ENCODE peak calls at places on chromosomes 11 and 22, in eight cellular contexts. B is thyroid gland; N is A549; K is dorsolateral prefrontal cortex; T is breast epithelium; Q is neuronal stem cell; J is CD4-positive, alpha-beta T cell; A is PC-3. X is an unnamed sample.

GRCh38 chr11:6443269-6444003 is 2.6 kb upstream of the HPX start:
- DNase-seq in B (peak), N (peak), K (peak), T (peak), Q (peak), J (peak), A (peak), X (peak)

GRCh38 chr11:66113132-66113856 is 43.2 kb downstream of the PACS1 start:
- DNase-seq in B (no peak), N (peak), K (no peak), T (no peak), Q (no peak), J (no peak), A (peak), X (no peak)

GRCh38 chr11:56394381-56394780 is 18.1 kb upstream of the OR5AL1 start:
- DNase-seq in B (no peak), N (no peak), K (no peak), T (no peak), Q (no peak), J (no peak), A (no peak), X (no peak)

GRCh38 chr11:78192911-78193341 is 4.2 kb downstream of the USP35 start:
- DNase-seq in B (no peak), N (no peak), K (peak), T (no peak), Q (no peak), J (no peak), A (no peak), X (no peak)

GRCh38 chr11:73995731-73996130 is 13.1 kb upstream of the UCP2 start:
- DNase-seq in B (no peak), N (no peak), K (no peak), T (no peak), Q (no peak), J (no peak), A (no peak), X (no peak)

GRCh38 chr22:49903322-49904039 is 14.8 kb downstream of the ALG12 start:
- DNase-seq in B (no peak), N (no peak), K (peak), T (no peak), Q (no peak), J (no peak), A (no peak), X (no peak)

GRCh38 chr11:105718641-105719040 is 108.8 kb downstream of the GRIA4 start:
- DNase-seq in B (peak), N (no peak), K (no peak), T (no peak), Q (no peak), J (no peak), A (no peak), X (no peak)

GRCh38 chr22:38817196-38817595 is 23.3 kb upstream of the DNAL4 start:
- DNase-seq in B (no peak), N (no peak), K (no peak), T (no peak), Q (no peak), J (no peak), A (no peak), X (no peak)

GRCh38 chr22:29704528-29705285 is 15.1 kb upstream of the CABP7 start:
- DNase-seq in B (peak), N (no peak), K (peak), T (no peak), Q (no peak), J (no peak), A (peak), X (peak)

GRCh38 chr11:125192717-125193116 is 28.2 kb downstream of the PKNOX2 start:
- DNase-seq in B (no peak), N (no peak), K (no peak), T (no peak), Q (no peak), J (no peak), A (no peak), X (no peak)

GRCh38 chr11:46072172-46072964 is 48.9 kb downstream of the PHF21A start:
- DNase-seq in B (no peak), N (no peak), K (no peak), T (no peak), Q (no peak), J (no peak), A (no peak), X (no peak)
- H3K27ac ChIP-seq in B (peak), N (no peak), K (no peak), T (peak), Q (no peak), J (no peak), A (no peak), X (no peak)

GRCh38 chr11:120326845-120327281 is 1.8 kb downstream of the TLCD5 start:
- DNase-seq in B (no peak), N (no peak), K (no peak), T (no peak), Q (no peak), J (no peak), A (peak), X (no peak)

GRCh38 chr11:120324932-120325810 is at the start of gene TLCD5:
- DNase-seq in B (peak), N (peak), K (peak), T (no peak), Q (peak), J (no peak), A (peak), X (peak)

GRCh38 chr11:120329556-120329955 is 4.5 kb downstream of the TLCD5 start:
- DNase-seq in B (no peak), N (no peak), K (no peak), T (no peak), Q (no peak), J (no peak), A (no peak), X (no peak)

GRCh38 chr11:120327311-120327710 is 2.2 kb downstream of the TLCD5 start:
- DNase-seq in B (no peak), N (no peak), K (no peak), T (no peak), Q (no peak), J (no peak), A (no peak), X (no peak)

GRCh38 chr11:120326228-120326627 is 1.1 kb downstream of the TLCD5 start:
- DNase-seq in B (no peak), N (no peak), K (no peak), T (no peak), Q (no peak), J (no peak), A (no peak), X (no peak)
- H3K27ac ChIP-seq in B (peak), N (peak), K (peak), T (peak), Q (no peak), J (no peak), A (no peak), X (peak)

GRCh38 chr11:31802000-31802551 is 9.0 kb downstream of the PAX6 start:
- DNase-seq in B (no peak), N (no peak), K (no peak), T (no peak), Q (no peak), J (no peak), A (no peak), X (no peak)

GRCh38 chr11:31802990-31803812 is 7.9 kb downstream of the PAX6 start:
- DNase-seq in B (no peak), N (no peak), K (no peak), T (no peak), Q (no peak), J (no peak), A (no peak), X (no peak)

GRCh38 chr11:31801298-31801702 is 9.8 kb downstream of the PAX6 start:
- DNase-seq in B (no peak), N (no peak), K (no peak), T (no peak), Q (no peak), J (no peak), A (no peak), X (no peak)

GRCh38 chr11:31803813-31804438 is 7.2 kb downstream of the PAX6 start:
- DNase-seq in B (no peak), N (no peak), K (no peak), T (no peak), Q (no peak), J (no peak), A (no peak), X (no peak)

DNA sequence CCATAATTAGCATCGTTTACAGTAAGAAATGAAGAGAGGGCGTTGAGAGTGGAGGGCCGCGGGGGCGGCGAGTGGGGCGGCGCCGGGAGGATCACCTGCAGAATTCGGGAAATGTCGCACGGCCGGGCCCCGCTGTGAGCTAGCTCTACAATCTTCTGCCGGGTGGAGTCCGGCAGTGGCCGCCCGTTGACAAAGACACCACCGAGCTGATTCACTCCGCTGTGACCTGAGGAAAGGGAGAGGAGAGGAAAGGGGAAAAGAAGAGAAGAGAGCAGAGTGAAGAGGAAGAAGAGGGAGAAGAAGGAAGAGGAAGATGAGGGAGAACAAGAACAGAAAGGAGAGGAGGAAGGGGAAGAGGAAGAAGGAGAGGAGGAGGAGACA is 8.5 kb downstream of the PAX6 start:
- DNase-seq in B (no peak), N (no peak), K (no peak), T (no peak), Q (no peak), J (no peak), A (no peak), X (no peak)
- H3K27ac ChIP-seq in B (no peak), N (no peak), K (no peak), T (no peak), Q (no peak), J (no peak), A (no peak), X (no peak)

DNA sequence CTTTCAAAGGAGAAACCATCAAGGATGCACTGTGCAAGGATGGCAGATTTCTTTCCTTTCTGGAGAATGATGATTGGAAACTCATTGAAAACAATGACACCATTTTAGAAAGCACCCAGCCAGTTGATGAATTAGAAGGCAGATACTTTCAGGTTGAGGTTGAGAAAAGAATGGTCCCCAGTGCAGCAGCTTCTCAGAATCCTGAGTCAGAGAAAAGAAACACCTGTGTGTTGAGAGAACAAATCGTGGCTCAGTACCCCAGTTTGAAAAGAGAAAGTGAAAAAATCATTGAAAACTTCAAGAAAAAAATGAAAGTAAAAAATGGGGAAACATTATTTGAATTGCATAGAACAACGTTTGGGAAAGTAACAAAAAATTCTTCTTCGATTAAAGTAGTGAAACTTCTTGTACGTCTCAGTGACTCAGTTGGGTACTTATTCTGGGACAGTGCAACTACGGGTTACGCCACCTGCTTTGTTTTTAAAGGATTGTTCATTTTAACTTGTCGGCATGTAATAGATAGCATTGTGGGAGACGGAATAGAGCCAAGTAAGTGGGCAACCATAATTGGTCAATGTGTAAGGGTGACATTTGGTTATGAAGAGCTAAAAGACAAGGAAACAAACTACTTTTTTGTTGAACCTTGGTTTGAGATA is 9.8 kb downstream of the FAM111A start:
- DNase-seq in B (no peak), N (no peak), K (no peak), T (no peak), Q (no peak), J (no peak), A (no peak), X (no peak)
- H3K27ac ChIP-seq in B (no peak), N (no peak), K (no peak), T (no peak), Q (no peak), J (no peak), A (no peak), X (no peak)

GRCh38 chr22:19941365-19942070 is at the start of the genes COMT and TXNRD2:
- DNase-seq in B (peak), N (peak), K (no peak), T (peak), Q (no peak), J (peak), A (peak), X (peak)

GRCh38 chr22:19943665-19944026 is 2.0 kb upstream of the TXNRD2 start:
- DNase-seq in B (no peak), N (peak), K (no peak), T (no peak), Q (no peak), J (no peak), A (no peak), X (no peak)

GRCh38 chr22:19942071-19942885 is 660 bp upstream of the TXNRD2 start:
- DNase-seq in B (peak), N (peak), K (no peak), T (no peak), Q (no peak), J (no peak), A (no peak), X (no peak)

GRCh38 chr22:19940536-19941364 is 822 bp upstream of the COMT start:
- DNase-seq in B (no peak), N (peak), K (no peak), T (no peak), Q (no peak), J (no peak), A (no peak), X (no peak)

GRCh38 chr22:19942886-19943664 is 1.5 kb upstream of the TXNRD2 start:
- DNase-seq in B (peak), N (no peak), K (no peak), T (no peak), Q (no peak), J (no peak), A (peak), X (no peak)
- H3K27ac ChIP-seq in B (peak), N (peak), K (peak), T (peak), Q (no peak), J (peak), A (peak), X (peak)

DNA sequence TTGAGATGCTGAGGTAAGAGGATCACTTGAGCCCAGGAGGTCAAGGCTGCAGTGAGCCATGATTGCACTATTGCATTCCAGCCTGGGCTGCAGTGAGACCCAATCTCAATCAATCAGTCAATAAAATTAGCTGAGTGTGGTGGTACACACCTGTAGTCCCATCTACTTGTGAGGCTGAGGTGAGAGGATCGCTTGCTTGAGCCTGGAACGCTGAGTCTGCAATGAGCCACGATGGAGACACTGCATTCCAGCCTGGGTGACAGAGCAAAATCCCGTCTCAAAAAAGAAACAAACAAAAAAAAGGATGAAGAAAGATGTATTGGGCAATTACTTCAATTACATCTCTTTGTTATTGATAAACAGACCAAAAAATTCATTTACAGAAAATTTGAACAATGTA is 54.5 kb downstream of the MED15 start:
- DNase-seq in B (no peak), N (no peak), K (no peak), T (no peak), Q (no peak), J (no peak), A (no peak), X (no peak)
- H3K27ac ChIP-seq in B (no peak), N (no peak), K (no peak), T (no peak), Q (no peak), J (no peak), A (no peak), X (no peak)

DNA sequence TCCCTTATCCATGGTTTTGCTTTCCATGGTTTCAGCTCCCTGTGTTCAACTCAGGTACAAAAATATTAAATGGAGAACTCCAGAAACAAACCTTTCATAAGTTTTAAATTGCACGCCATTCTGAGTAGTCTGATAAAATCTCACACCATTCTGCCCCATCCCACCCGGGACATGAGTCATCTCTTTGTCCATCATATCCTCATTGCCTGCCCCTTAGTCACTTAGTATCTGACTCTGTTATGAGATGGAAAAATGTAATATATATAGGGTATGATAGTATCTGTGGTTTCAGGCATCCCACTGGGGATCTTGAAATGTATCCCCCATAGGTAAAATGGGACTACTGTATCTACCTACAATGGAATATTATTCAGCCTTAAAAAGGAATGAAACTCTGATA is 35.5 kb upstream of the FGF3 start:
- DNase-seq in B (no peak), N (peak), K (no peak), T (no peak), Q (no peak), J (no peak), A (peak), X (no peak)
- H3K27ac ChIP-seq in B (no peak), N (no peak), K (no peak), T (no peak), Q (no peak), J (no peak), A (peak), X (no peak)

GRCh38 chr11:92297551-92298237 is 73.1 kb downstream of the FAT3 start:
- DNase-seq in B (no peak), N (no peak), K (no peak), T (no peak), Q (no peak), J (no peak), A (no peak), X (no peak)

GRCh38 chr11:92298238-92298565 is 73.6 kb downstream of the FAT3 start:
- DNase-seq in B (no peak), N (no peak), K (no peak), T (no peak), Q (no peak), J (no peak), A (no peak), X (no peak)

GRCh38 chr11:92302766-92303165 is 78.1 kb downstream of the FAT3 start:
- DNase-seq in B (no peak), N (no peak), K (no peak), T (no peak), Q (no peak), J (no peak), A (no peak), X (peak)

GRCh38 chr11:92304271-92304670 is 79.7 kb downstream of the FAT3 start:
- DNase-seq in B (no peak), N (no peak), K (no peak), T (no peak), Q (no peak), J (no peak), A (no peak), X (no peak)

GRCh38 chr11:92300871-92301270 is 76.3 kb downstream of the FAT3 start:
- DNase-seq in B (no peak), N (no peak), K (no peak), T (no peak), Q (no peak), J (no peak), A (no peak), X (no peak)
- H3K27ac ChIP-seq in B (no peak), N (no peak), K (no peak), T (no peak), Q (no peak), J (no peak), A (no peak), X (no peak)

GRCh38 chr11:12164061-12165014 is 53.9 kb downstream of the MICAL2 start:
- DNase-seq in B (no peak), N (no peak), K (no peak), T (peak), Q (no peak), J (no peak), A (peak), X (no peak)
- H3K27ac ChIP-seq in B (peak), N (peak), K (no peak), T (peak), Q (no peak), J (no peak), A (peak), X (no peak)

DNA sequence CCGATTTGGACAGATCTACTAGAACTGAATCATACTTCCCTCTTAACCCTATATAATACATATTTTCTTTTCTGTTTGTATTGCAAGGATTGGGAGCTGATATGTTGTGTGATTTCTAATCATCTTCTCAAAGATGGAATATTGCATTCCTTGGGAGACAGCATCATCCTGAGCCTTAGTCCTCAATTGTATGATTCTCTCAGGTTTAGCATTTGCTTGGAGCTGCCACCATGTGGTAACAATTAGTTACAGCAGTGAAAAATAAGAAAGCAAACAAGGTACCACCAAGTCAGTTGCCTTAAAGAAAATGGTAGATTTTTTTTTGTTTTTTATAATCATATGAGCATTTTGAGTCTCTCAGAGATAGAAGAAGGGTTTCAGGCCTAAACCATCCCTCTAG is 11.9 kb downstream of the SNX19 start:
- DNase-seq in B (no peak), N (no peak), K (no peak), T (no peak), Q (no peak), J (no peak), A (peak), X (no peak)
- H3K27ac ChIP-seq in B (no peak), N (no peak), K (no peak), T (no peak), Q (no peak), J (no peak), A (no peak), X (no peak)